ENCODE peak calls at places on chromosome 15, in six cellular contexts. C, L, X, M, N and F are unnamed samples.

GRCh38 chr15:36108539-36108938 is 470.9 kb upstream of the CDIN1 start:
- DNase-seq in N (no peak), M (no peak), X (no peak), C (no peak), L (no peak), F (no peak)

GRCh38 chr15:94403246-94403824 is 172.0 kb downstream of the MCTP2 start:
- DNase-seq in X (no peak), N (no peak), C (no peak), M (no peak), L (no peak), F (no peak)

GRCh38 chr15:91021516-91022074 is 799 bp downstream of the VPS33B start:
- DNase-seq in M (peak; percentile 2), N (no peak), C (no peak), X (no peak), L (no peak), F (no peak)

GRCh38 chr15:25052191-25052999 is 97.6 kb downstream of the SNRPN start:
- DNase-seq in M (no peak), C (no peak), N (no peak), L (no peak), X (no peak), F (peak; percentile 38)

GRCh38 chr15:45199136-45199810 is 11.5 kb upstream of the SHF start:
- DNase-seq in N (peak; percentile 26), M (no peak), L (peak; percentile 37), C (no peak), X (peak; percentile 67), F (no peak)

GRCh38 chr15:60695713-60696522 is 217.0 kb upstream of the ICE2 start:
- DNase-seq in X (peak; percentile 51), C (no peak), N (no peak), M (peak; percentile 69), L (no peak), F (no peak)

GRCh38 chr15:90994059-90994416 is 297 bp downstream of the PRC1 start:
- DNase-seq in M (no peak), C (peak; percentile 16), L (no peak), X (peak; percentile 49), N (no peak), F (no peak)

GRCh38 chr15:32851619-32852416 is 134.0 kb downstream of the GREM1 start:
- DNase-seq in N (peak; percentile 96), X (no peak), L (no peak), C (no peak), M (peak; percentile 76), F (no peak)

GRCh38 chr15:63292771-63293170 is 15.4 kb downstream of the APH1B start:
- DNase-seq in X (no peak), M (peak; percentile 59), C (no peak), N (no peak), L (no peak), F (no peak)

GRCh38 chr15:85025516-85026279 is 44.0 kb downstream of the PDE8A start:
- DNase-seq in X (no peak), L (no peak), C (no peak), N (no peak), M (no peak), F (no peak)

GRCh38 chr15:72782993-72783562 is 480 bp downstream of the ADPGK start:
- DNase-seq in X (peak; percentile 67), N (peak; percentile 40), M (no peak), C (peak; percentile 69), L (peak; percentile 30), F (no peak)

GRCh38 chr15:68053997-68054657 is at the start of gene PIAS1:
- DNase-seq in M (peak; percentile 89), N (peak; percentile 87), C (peak; percentile 95), X (peak; percentile 97), L (peak; percentile 86), F (peak; percentile 99)

GRCh38 chr15:78046796-78047341 is 30.6 kb downstream of the TBC1D2B start:
- DNase-seq in X (no peak), M (no peak), L (no peak), N (no peak), C (no peak), F (no peak)

GRCh38 chr15:64246364-64247189 is 83.8 kb upstream of the PPIB start:
- DNase-seq in X (no peak), L (no peak), C (no peak), M (peak; percentile 93), N (peak; percentile 87), F (no peak)

GRCh38 chr15:60001642-60002527 is 2.2 kb upstream of the FOXB1 start:
- DNase-seq in C (no peak), N (no peak), X (no peak), M (no peak), L (no peak), F (no peak)

GRCh38 chr15:86653344-86654192 is 573.9 kb downstream of the AGBL1 start:
- DNase-seq in M (no peak), X (no peak), C (no peak), L (no peak), N (no peak), F (no peak)

GRCh38 chr15:71916834-71917233 is 106.5 kb downstream of the NR2E3 start:
- DNase-seq in M (no peak), N (no peak), X (no peak), L (no peak), C (no peak), F (no peak)

GRCh38 chr15:89362203-89363101 is 27.8 kb upstream of the POLG start:
- DNase-seq in M (no peak), N (no peak), C (no peak), X (no peak), L (no peak), F (peak; percentile 59)

GRCh38 chr15:82371649-82372048 is 22.4 kb upstream of the GOLGA6L10 start:
- DNase-seq in L (no peak), X (no peak), C (no peak), M (no peak), N (no peak), F (no peak)

GRCh38 chr15:49813615-49814014 is 192.8 kb downstream of the DTWD1 start:
- DNase-seq in L (no peak), C (no peak), M (no peak), N (peak; percentile 10), X (no peak), F (no peak)

GRCh38 chr15:72591361-72591760 is 63.1 kb upstream of the GOLGA6B start:
- DNase-seq in C (no peak), X (no peak), N (peak; percentile 18), M (peak; percentile 12), L (no peak), F (no peak)

GRCh38 chr15:63173116-63173470 is 15.8 kb upstream of the RPS27L start:
- DNase-seq in L (no peak), X (no peak), N (no peak), M (no peak), C (no peak), F (no peak)

GRCh38 chr15:91954211-91954804 is 100.8 kb downstream of the SLCO3A1 start:
- DNase-seq in M (no peak), X (no peak), L (no peak), C (no peak), N (no peak), F (no peak)

GRCh38 chr15:100898661-100899462 is 19.2 kb downstream of the ALDH1A3 start:
- DNase-seq in L (no peak), M (no peak), N (no peak), X (peak; percentile 34), C (no peak), F (no peak)

GRCh38 chr15:60399931-60400330 is 2.1 kb upstream of the ANXA2 start:
- DNase-seq in N (no peak), X (no peak), C (no peak), M (no peak), L (no peak), F (no peak)

GRCh38 chr15:77123854-77124253 is 52.9 kb upstream of the TSPAN3 start:
- DNase-seq in M (no peak), N (no peak), L (no peak), C (no peak), X (no peak), F (no peak)

GRCh38 chr15:39503526-39503925 is 77.4 kb upstream of the THBS1 start:
- DNase-seq in N (no peak), C (no peak), L (no peak), M (no peak), X (no peak), F (no peak)

DNA sequence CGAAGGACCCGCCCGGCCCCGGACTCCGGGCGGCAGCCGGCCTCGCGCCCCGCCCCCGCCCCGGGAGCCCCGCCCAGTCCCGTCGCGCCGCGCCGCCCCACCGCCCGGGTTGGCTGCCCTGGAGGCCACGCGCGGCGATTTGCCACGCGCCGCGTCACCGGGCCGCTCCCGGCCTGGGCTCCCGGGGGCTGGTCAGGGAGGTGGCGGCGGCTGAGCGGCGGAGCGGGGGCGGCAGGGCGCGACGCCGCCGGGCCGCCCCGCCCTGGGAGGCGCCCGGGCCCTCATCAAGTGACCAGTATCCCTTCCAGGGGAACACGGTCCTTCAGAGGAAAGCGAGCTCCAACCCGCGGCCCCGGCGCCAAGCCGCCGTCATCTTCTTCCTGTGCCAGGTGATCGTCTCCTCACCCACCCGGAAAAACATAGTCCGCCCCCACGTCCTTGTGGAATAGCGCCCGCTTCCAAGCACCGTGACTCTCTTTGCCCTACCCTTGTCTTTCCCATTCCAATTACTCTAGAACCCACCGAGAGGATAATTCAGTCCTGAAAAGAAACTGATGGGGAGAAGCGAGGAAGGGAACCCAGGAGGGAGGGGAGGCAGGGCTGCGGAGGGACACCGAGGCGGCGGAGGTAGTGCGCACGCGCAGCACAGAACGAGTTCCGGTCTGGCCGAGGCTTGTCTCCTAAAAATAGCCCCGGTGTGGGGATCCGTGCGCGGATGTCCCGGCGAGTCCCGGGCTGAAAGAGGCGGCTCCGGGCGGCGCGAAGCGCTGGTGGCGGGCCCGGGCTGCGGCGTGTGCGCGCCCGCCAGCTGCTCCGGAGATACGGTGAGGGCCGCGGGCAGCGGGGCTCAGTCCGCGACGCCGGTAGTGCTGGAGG is at the start of gene MEF2A:
- DNase-seq in M (peak; percentile 90), N (peak; percentile 96), C (peak; percentile 96), X (peak; percentile 97), L (peak; percentile 89), F (peak; percentile 98)
- TF ChIP-seq CTCF in M (no peak), N (no peak), C (no peak), X (no peak), L (no peak), F (no peak)

DNA sequence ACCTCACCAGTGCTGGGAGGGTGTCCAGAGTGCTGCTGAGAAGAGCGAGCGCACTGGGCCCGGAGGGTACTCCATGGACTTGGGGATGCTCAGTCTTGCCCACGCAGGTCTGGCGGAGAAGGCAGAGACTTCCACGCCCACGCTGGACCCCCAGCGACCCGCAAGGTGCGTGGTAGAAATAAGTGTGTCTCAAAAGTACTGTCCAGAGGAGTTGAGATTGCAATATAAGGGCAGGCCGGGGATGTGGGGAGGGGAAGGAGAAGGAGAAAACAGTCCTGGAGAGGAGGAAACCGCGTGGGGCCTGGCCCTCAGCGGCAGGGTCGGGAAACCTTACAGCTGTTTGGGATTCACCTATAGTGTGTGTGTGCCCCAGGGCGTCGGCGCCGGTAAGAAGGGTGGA is 38.9 kb downstream of the NR2F2 start:
- DNase-seq in N (no peak), L (no peak), C (no peak), X (no peak), M (no peak), F (no peak)
- H3K27me3 ChIP-seq in N (no peaks in the 10 kb centered on the region), L (no peaks in the 10 kb centered on the region), C (peaks cover 55% of the 10 kb centered on the region), X (no peaks in the 10 kb centered on the region), M (no peaks in the 10 kb centered on the region), F (peaks cover 8% of the 10 kb centered on the region)

DNA sequence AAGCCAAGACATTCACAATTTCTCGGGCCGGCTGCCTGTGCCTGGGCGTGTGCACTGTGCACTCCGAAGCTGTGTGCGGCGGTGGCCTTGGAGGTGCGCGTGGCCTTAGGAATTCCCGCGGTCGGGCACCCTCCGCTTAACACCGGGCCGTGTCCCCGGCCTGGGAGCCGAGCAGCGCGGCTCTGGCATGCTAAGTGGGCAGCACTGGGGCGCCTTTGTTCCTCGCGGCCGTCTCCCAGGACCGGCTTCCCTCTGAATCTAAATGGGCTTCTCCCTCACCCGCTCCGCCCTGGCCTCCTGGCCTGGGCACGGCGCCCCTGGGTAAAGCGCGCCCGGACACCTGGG is 498 bp upstream of the ARNT2 start:
- DNase-seq in M (no peak), L (no peak), X (no peak), N (no peak), C (no peak), F (no peak)
- H3K4me3 ChIP-seq in M (peak overlapping the region; percentile 46), L (peak overlapping the region; percentile 22), X (peak overlapping the region; percentile 57), N (peak overlapping the region; percentile 45), C (peak overlapping the region; percentile 69), F (peak overlapping the region; percentile 33)

GRCh38 chr15:29115093-29115991 is 154.3 kb downstream of the NSMCE3 start:
- DNase-seq in C (no peak), X (no peak), N (peak; percentile 6), M (peak; percentile 16), L (no peak), F (no peak)
- TF ChIP-seq CTCF in C (no peak), X (no peak), N (no peak), M (peak; percentile 67), L (peak; percentile 37), F (peak; percentile 21)